ENCODE peak calls at places on chromosomes 5 and 9, in four cellular contexts. D, O, Y and N are unnamed samples.

GRCh38 chr5:162497455-162497854 is 429.9 kb downstream of the GABRG2 start:
- DNase-seq in D (no peak), O (no peak), Y (no peak), N (no peak)

GRCh38 chr9:706606-707451 is 134.7 kb upstream of the DMRT1 start:
- DNase-seq in D (no peak), O (peak; percentile 66), Y (peak; percentile 20), N (no peak)

GRCh38 chr9:136136127-136136445 is 17.4 kb upstream of the TMEM250 start:
- DNase-seq in D (no peak), O (no peak), Y (no peak), N (no peak)

GRCh38 chr9:128168731-128169308 is 8.8 kb downstream of the BBLN start:
- DNase-seq in D (no peak), O (no peak), Y (no peak), N (no peak)

GRCh38 chr9:79695531-79696218 is 123.9 kb downstream of the TLE4 start:
- DNase-seq in D (no peak), O (no peak), Y (no peak), N (no peak)

GRCh38 chr5:81838307-81838906 is 87.5 kb upstream of the SSBP2 start:
- DNase-seq in D (peak; percentile 28), O (no peak), Y (peak; percentile 66), N (no peak)

GRCh38 chr5:136563489-136563888 is 198.1 kb upstream of the TRPC7 start:
- DNase-seq in D (no peak), O (no peak), Y (no peak), N (no peak)

GRCh38 chr5:131630963-131631350 is 4.1 kb downstream of the RAPGEF6 start:
- DNase-seq in D (no peak), O (no peak), Y (no peak), N (no peak)

GRCh38 chr5:92403308-92403707 is 1020.2 kb upstream of the ARRDC3 start:
- DNase-seq in D (no peak), O (no peak), Y (no peak), N (no peak)

GRCh38 chr9:114238471-114238870 is 83.1 kb downstream of the COL27A1 start:
- DNase-seq in D (no peak), O (no peak), Y (no peak), N (no peak)

GRCh38 chr9:96556701-96557461 is 62.8 kb downstream of the CDC14B start:
- DNase-seq in D (no peak), O (no peak), Y (no peak), N (no peak)

GRCh38 chr5:73636408-73636807 is 10.4 kb downstream of the ARHGEF28 start:
- DNase-seq in D (no peak), O (no peak), Y (no peak), N (no peak)

GRCh38 chr5:170571331-170571731 is 67.5 kb downstream of the KCNIP1 start:
- DNase-seq in D (no peak), O (no peak), Y (no peak), N (no peak)

GRCh38 chr9:116387934-116388714 is 234.5 kb downstream of the PAPPA start:
- DNase-seq in D (no peak), O (no peak), Y (no peak), N (no peak)

GRCh38 chr5:173454764-173455598 is 126.8 kb upstream of the STC2 start:
- DNase-seq in D (peak; percentile 95), O (no peak), Y (peak; percentile 79), N (no peak)

GRCh38 chr9:16870606-16871357 is at the start of gene BNC2:
- DNase-seq in D (no peak), O (peak; percentile 84), Y (no peak), N (no peak)

GRCh38 chr5:79448336-79448735 is 65.6 kb downstream of the HOMER1 start:
- DNase-seq in D (no peak), O (no peak), Y (no peak), N (no peak)

GRCh38 chr5:4089087-4089486 is 493.5 kb downstream of the IRX1 start:
- DNase-seq in D (no peak), O (no peak), Y (no peak), N (no peak)

GRCh38 chr9:134189475-134190231 is 25.3 kb upstream of the RNU6ATAC start:
- DNase-seq in D (no peak), O (no peak), Y (no peak), N (no peak)
- TF ChIP-seq SP1 in D (no peak), O (no peak), Y (no peak), N (no peak)

DNA sequence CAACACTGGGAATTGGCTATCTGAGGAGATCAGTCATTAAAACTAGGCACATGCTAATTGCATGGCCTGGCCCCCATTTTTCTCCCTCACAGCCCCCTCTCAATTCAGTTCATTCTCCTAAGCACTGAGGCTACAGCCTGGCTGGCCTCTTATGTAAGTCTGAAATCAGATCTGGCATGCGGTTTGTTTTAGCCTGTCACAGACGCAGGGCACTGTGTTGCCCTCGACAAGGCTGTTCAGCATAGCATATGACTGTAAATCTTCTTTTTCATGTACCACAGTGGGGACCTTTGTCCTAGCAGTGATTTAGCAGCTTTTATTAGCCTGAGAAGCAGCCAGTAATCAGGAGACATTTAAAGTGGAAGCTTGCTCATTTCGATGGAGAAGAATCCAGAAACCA is 57.9 kb downstream of the RORB start:
- DNase-seq in D (no peak), O (no peak), Y (no peak), N (no peak)
- TF ChIP-seq EGR1 in D (no peak), O (no peak), Y (no peak), N (no peak)

GRCh38 chr9:26133537-26133936 is 455.3 kb upstream of the TUSC1 start:
- DNase-seq in D (no peak), O (no peak), Y (no peak), N (no peak)

GRCh38 chr9:26129216-26129615 is 451.0 kb upstream of the TUSC1 start:
- DNase-seq in D (no peak), O (no peak), Y (no peak), N (no peak)

GRCh38 chr9:26132913-26133312 is 454.7 kb upstream of the TUSC1 start:
- DNase-seq in D (no peak), O (no peak), Y (no peak), N (no peak)

DNA sequence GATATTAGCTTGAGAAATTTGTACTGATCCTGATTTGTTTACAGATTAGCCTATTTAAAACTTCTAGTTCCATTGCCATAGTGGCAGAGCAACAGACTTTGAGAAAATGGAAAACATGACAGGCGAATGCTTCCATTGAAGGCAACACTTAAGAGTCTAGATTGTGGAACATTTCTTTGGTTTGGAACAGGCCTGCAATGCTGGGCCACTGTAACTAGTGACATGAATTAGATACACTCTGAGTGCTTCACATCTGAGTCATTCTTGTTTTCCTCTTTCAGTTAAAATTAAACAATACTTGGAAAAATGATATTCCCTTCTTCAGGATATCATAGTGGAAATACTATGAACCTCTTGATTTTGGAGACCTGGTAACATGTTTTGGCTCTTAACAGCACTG is 453.6 kb upstream of the TUSC1 start:
- DNase-seq in D (no peak), O (no peak), Y (no peak), N (no peak)
- TF ChIP-seq SP1 in D (no peak), O (no peak), Y (no peak), N (no peak)

GRCh38 chr5:141496038-141496437 is 7.2 kb downstream of the PCDHGC5 start:
- DNase-seq in D (no peak), O (no peak), Y (no peak), N (no peak)
- TF ChIP-seq EGR1 in D (no peak), O (no peak), Y (no peak), N (no peak)

GRCh38 chr5:106508894-106509293 is 1161.8 kb downstream of the EFNA5 start:
- DNase-seq in D (no peak), O (no peak), Y (no peak), N (no peak)

GRCh38 chr5:106510321-106510720 is 1160.4 kb downstream of the EFNA5 start:
- DNase-seq in D (no peak), O (no peak), Y (no peak), N (no peak)
- TF ChIP-seq SP1 in D (no peak), O (no peak), Y (no peak), N (no peak)

GRCh38 chr5:23450187-23450586 is 57.2 kb upstream of the PRDM9 start:
- DNase-seq in D (no peak), O (no peak), Y (no peak), N (no peak)

GRCh38 chr5:23451156-23451555 is 56.3 kb upstream of the PRDM9 start:
- DNase-seq in D (no peak), O (no peak), Y (no peak), N (no peak)

GRCh38 chr5:23445573-23445972 is 61.8 kb upstream of the PRDM9 start:
- DNase-seq in D (no peak), O (no peak), Y (no peak), N (no peak)

GRCh38 chr5:23448627-23449026 is 58.8 kb upstream of the PRDM9 start:
- DNase-seq in D (no peak), O (no peak), Y (no peak), N (no peak)

DNA sequence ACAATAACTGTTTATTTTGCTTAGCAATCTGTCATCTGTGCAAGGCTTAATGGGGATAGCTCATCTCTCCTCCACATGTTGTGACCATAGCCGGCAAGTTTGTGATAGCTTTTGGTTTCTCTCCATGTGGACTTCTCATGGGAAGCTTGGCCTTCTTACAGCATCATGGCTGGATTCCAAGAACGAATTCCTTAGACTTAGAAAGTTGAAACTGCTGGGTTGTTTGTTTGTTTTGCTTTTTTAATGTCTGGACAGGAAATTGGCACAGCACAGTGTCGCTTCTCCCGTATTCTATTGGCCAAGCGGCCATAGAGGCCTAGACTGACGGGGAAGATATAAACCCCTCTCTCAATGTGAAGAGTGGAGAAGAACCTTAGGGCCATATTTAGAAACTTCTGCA is 61.0 kb upstream of the PRDM9 start:
- DNase-seq in D (no peak), O (no peak), Y (no peak), N (no peak)
- TF ChIP-seq EGR1 in D (no peak), O (no peak), Y (no peak), N (no peak)

DNA sequence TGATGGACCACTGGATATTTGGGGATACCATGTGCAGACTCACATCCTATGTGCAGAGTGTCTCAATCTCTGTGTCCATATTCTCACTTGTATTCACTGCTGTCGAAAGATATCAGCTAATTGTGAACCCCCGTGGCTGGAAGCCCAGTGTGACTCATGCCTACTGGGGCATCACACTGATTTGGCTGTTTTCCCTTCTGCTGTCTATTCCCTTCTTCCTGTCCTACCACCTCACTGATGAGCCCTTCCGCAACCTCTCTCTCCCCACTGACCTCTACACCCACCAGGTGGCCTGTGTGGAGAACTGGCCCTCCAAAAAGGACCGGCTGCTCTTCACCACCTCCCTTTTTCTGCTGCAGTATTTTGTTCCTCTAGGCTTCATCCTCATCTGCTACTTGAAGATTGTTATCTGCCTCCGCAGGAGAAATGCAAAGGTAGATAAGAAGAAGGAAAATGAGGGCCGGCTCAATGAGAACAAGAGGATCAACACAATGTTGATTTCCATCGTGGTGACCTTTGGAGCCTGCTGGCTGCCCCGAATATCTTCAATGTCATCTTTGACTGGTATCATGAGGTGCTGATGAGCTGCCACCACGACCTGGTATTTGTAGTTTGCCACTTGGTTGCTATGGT is 54.5 kb upstream of the HNRNPA0 start:
- DNase-seq in D (no peak), O (no peak), Y (peak; percentile 13), N (no peak)
- TF ChIP-seq SP1 in D (no peak), O (no peak), Y (no peak), N (no peak)

GRCh38 chr5:142363619-142363963 is 38.8 kb upstream of the SPRY4 start:
- DNase-seq in D (no peak), O (no peak), Y (no peak), N (no peak)
- TF ChIP-seq EGR1 in D (no peak), O (no peak), Y (no peak), N (no peak)

GRCh38 chr5:67243349-67243748 is 46.8 kb upstream of the CD180 start:
- DNase-seq in D (no peak), O (no peak), Y (no peak), N (no peak)
- TF ChIP-seq SP1 in D (no peak), O (no peak), Y (no peak), N (no peak)